ENCODE peak calls at places on chromosomes 1 and 21, in ten cellular contexts. D, Y, G, B, C, E, Z, V, L and P are unnamed samples.

GRCh38 chr21:42733037-42733632 is 79.7 kb downstream of the PDE9A start:
- DNase-seq in D (no peak), Y (no peak), G (no peak), B (no peak), C (peak; percentile 47), E (no peak), Z (no peak), V (no peak), L (no peak), P (no peak)

GRCh38 chr1:109620396-109620817 is 770 bp downstream of the AMPD2 start:
- DNase-seq in D (peak; percentile 49), Y (no peak), G (peak; percentile 71), B (no peak), C (peak; percentile 77), E (no peak), Z (peak; percentile 47), V (peak; percentile 68), L (no peak), P (no peak)

GRCh38 chr1:236064674-236065508 is at the start of gene NID1:
- DNase-seq in D (peak; percentile 72), Y (peak; percentile 34), G (peak; percentile 87), B (no peak), C (peak; percentile 98), E (peak; percentile 92), Z (peak; percentile 89), V (peak; percentile 87), L (peak; percentile 91), P (no peak)

GRCh38 chr1:194568610-194569009 is 1382.2 kb upstream of the B3GALT2 start:
- DNase-seq in D (no peak), Y (no peak), G (no peak), B (no peak), C (no peak), E (no peak), Z (no peak), V (no peak), L (no peak), P (no peak)

GRCh38 chr1:6108937-6109636 is 63.4 kb downstream of the KCNAB2 start:
- DNase-seq in D (peak; percentile 27), Y (no peak), G (peak; percentile 44), B (no peak), C (no peak), E (no peak), Z (no peak), V (no peak), L (no peak), P (no peak)

GRCh38 chr1:161192476-161193465 is 6.1 kb downstream of the ADAMTS4 start:
- DNase-seq in D (peak; percentile 67), Y (peak; percentile 63), G (peak; percentile 30), B (peak; percentile 51), C (peak; percentile 85), E (peak; percentile 66), Z (peak; percentile 78), V (peak; percentile 85), L (peak; percentile 45), P (peak; percentile 60)

GRCh38 chr1:198423701-198424100 is 116.8 kb downstream of the ATP6V1G3 start:
- DNase-seq in D (no peak), Y (no peak), G (no peak), B (no peak), C (no peak), E (no peak), Z (no peak), V (no peak), L (no peak), P (no peak)

GRCh38 chr1:112056354-112056753 is 66.9 kb upstream of the KCND3 start:
- DNase-seq in D (no peak), Y (no peak), G (no peak), B (no peak), C (no peak), E (no peak), Z (no peak), V (no peak), L (no peak), P (no peak)

GRCh38 chr21:31416465-31416864 is 72.4 kb upstream of the TIAM1 start:
- DNase-seq in D (peak; percentile 13), Y (no peak), G (no peak), B (no peak), C (no peak), E (no peak), Z (no peak), V (no peak), L (no peak), P (no peak)

GRCh38 chr21:38434913-38435533 is 63.3 kb downstream of the ERG start:
- DNase-seq in D (no peak), Y (no peak), G (peak; percentile 72), B (no peak), C (no peak), E (no peak), Z (no peak), V (peak; percentile 26), L (no peak), P (no peak)

GRCh38 chr1:31762726-31763670 is 1.1 kb downstream of the ADGRB2 start:
- DNase-seq in D (peak; percentile 84), Y (peak; percentile 69), G (peak; percentile 73), B (peak; percentile 68), C (peak; percentile 81), E (peak; percentile 53), Z (peak; percentile 53), V (peak; percentile 90), L (peak; percentile 60), P (peak; percentile 62)

GRCh38 chr1:8083739-8084484 is 57.8 kb upstream of the ERRFI1 start:
- DNase-seq in D (peak; percentile 31), Y (no peak), G (no peak), B (no peak), C (no peak), E (no peak), Z (peak; percentile 19), V (no peak), L (no peak), P (no peak)

GRCh38 chr1:77228836-77229235 is 9.6 kb upstream of the PIGK start:
- DNase-seq in D (no peak), Y (no peak), G (no peak), B (no peak), C (no peak), E (no peak), Z (no peak), V (no peak), L (no peak), P (no peak)

DNA sequence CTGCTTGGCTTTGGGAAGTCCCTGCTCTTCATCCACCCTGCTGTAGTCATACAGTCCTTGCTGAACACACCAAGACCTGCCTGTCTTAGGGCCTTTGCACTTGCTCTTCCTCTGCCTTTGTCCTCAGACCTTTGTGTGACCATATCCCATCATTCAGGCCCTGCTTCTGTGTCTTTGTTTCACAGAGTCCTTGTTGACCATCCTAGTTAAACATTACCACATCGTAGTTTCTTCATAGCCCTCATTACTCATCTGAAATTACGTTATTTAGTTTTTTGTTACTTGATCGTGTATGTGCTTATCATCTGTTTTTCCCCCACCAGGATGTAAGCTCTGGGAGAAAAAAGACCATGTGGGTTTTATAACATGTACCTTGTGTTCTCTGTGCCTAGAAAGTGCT is 18.3 kb upstream of the SPRR5 start:
- DNase-seq in D (no peak), Y (no peak), G (no peak), B (no peak), C (no peak), E (no peak), Z (no peak), V (no peak), L (no peak), P (no peak)
- H3K9me3 ChIP-seq in D (no peaks in the 10 kb centered on the region), Y (no peaks in the 10 kb centered on the region), G (peaks cover 3% of the 10 kb centered on the region), B (no peaks in the 10 kb centered on the region), C (no peaks in the 10 kb centered on the region), E (no peaks in the 10 kb centered on the region), Z (no peaks in the 10 kb centered on the region), V (no peaks in the 10 kb centered on the region), L (peaks cover 9% of the 10 kb centered on the region), P (no peaks in the 10 kb centered on the region)

GRCh38 chr1:248013229-248013710 is at the start of gene OR2L5:
- DNase-seq in D (no peak), Y (no peak), G (no peak), B (no peak), C (no peak), E (no peak), Z (no peak), V (no peak), L (no peak), P (no peak)

GRCh38 chr1:248007778-248008177 is 5.7 kb upstream of the OR2L5 start:
- DNase-seq in D (no peak), Y (no peak), G (no peak), B (no peak), C (no peak), E (no peak), Z (no peak), V (no peak), L (no peak), P (no peak)

DNA sequence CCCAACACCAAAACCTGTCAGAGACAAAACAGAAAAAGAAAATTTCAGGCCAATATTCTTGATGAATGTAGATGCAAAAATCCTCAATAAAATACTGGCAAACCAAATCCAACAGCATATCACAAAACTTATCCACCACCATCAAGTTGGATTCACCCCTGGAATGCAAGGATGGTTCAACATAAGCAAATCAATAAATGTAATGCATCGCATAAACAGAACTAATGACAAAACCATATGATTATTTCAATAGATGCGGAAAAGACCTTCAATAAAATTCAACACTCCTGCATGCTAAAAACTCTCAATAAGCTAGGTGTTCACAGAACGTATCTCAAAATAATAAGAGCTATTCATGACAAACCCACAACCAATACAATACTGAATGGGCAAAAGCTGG is 3.8 kb upstream of the OR2L5 start:
- DNase-seq in D (no peak), Y (no peak), G (no peak), B (no peak), C (no peak), E (no peak), Z (no peak), V (no peak), L (no peak), P (no peak)
- H3K9me3 ChIP-seq in D (no peaks in the 10 kb centered on the region), Y (no peaks in the 10 kb centered on the region), G (no peaks in the 10 kb centered on the region), B (peaks cover 8% of the 10 kb centered on the region), C (no peaks in the 10 kb centered on the region), E (peaks cover 11% of the 10 kb centered on the region), Z (peaks cover 59% of the 10 kb centered on the region), V (no peaks in the 10 kb centered on the region), L (peaks cover 54% of the 10 kb centered on the region), P (no peaks in the 10 kb centered on the region)

GRCh38 chr1:182527680-182528079 is 61.4 kb downstream of the RNASEL start:
- DNase-seq in D (no peak), Y (no peak), G (no peak), B (no peak), C (no peak), E (no peak), Z (no peak), V (no peak), L (no peak), P (no peak)
- H3K9me3 ChIP-seq in D (no peaks in the 10 kb centered on the region), Y (peaks cover 8% of the 10 kb centered on the region), G (peaks cover 4% of the 10 kb centered on the region), B (peaks cover 8% of the 10 kb centered on the region), C (no peaks in the 10 kb centered on the region), E (peaks cover 12% of the 10 kb centered on the region), Z (peaks cover 35% of the 10 kb centered on the region), V (no peaks in the 10 kb centered on the region), L (peaks cover 57% of the 10 kb centered on the region), P (no peaks in the 10 kb centered on the region)

DNA sequence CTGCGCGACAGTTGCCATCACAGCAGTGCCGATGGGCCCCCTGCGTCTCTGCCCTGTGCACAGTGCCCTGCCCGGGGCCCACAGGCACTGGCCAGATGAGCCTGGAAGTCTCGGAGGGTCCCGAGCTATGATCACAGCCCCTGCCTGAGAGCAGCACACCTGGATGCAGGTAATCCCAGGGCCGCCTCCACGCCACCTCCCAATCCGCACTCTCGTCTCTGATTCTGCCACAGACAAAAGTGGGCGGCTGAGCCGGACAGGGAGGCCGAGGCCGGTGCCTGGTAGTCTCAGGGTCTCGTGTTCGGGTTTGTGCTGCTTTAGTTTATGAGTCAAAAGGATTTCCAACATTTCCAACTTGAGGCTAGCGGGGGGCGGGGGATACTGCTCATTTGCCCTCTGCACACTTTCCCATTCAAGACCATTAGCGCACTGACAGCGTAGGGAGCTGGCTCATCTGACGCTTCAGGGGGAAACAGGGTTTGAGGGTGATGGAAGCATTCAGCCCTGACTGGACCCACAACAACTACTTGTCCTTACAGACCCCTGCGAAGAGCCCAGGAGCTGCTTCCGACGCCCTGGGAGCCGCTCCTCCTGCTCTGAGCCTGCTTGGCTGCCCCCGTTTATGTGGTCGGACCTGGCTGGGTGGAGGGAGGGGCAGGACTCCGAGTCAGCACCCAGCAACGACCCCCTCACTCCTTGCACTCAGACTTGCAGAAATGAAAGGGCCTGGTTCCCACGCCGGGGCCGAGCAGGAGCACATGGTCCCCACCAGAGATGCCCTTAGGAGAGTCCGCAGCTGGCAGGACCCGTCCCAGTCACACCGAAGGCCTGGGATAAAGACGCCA is 1.8 kb upstream of the TTC34 start:
- DNase-seq in D (no peak), Y (no peak), G (peak; percentile 38), B (no peak), C (peak; percentile 49), E (no peak), Z (no peak), V (no peak), L (no peak), P (no peak)
- H3K9me3 ChIP-seq in D (no peaks in the 10 kb centered on the region), Y (no peaks in the 10 kb centered on the region), G (no peaks in the 10 kb centered on the region), B (no peaks in the 10 kb centered on the region), C (no peaks in the 10 kb centered on the region), E (no peaks in the 10 kb centered on the region), Z (no peaks in the 10 kb centered on the region), V (no peaks in the 10 kb centered on the region), L (no peaks in the 10 kb centered on the region), P (no peaks in the 10 kb centered on the region)